ENCODE peak calls at places on chromosomes 5 and 9, in seven cellular contexts. A is foreskin fibroblast, P is stomach, Q is kidney epithelial cell, M is pancreas, D is tibial artery, G is transverse colon. Y is an unnamed sample.

GRCh38 chr9:14616188-14616982 is 76.8 kb downstream of the ZDHHC21 start:
- DNase-seq in A (peak), P (no peak), Q (peak), M (no peak), D (no peak), G (no peak), Y (peak)

GRCh38 chr9:98698856-98699255 is 9.9 kb downstream of the GABBR2 start:
- DNase-seq in A (no peak), P (no peak), Q (no peak), M (no peak), D (no peak), G (no peak), Y (no peak)

GRCh38 chr5:148991606-148992005 is 71.3 kb downstream of the SH3TC2 start:
- DNase-seq in A (no peak), P (no peak), Q (no peak), M (no peak), D (no peak), G (no peak), Y (no peak)

GRCh38 chr9:38337706-38338264 is 54.7 kb upstream of the ALDH1B1 start:
- DNase-seq in A (no peak), P (no peak), Q (no peak), M (no peak), D (no peak), G (no peak), Y (no peak)

GRCh38 chr9:5008206-5008605 is 23.1 kb downstream of the JAK2 start:
- DNase-seq in A (no peak), P (no peak), Q (no peak), M (no peak), D (no peak), G (no peak), Y (no peak)

GRCh38 chr5:172010278-172010677 is 3.8 kb upstream of the FBXW11 start:
- DNase-seq in A (no peak), P (no peak), Q (no peak), M (no peak), D (no peak), G (no peak), Y (no peak)

GRCh38 chr5:107169871-107170270 is 500.9 kb downstream of the EFNA5 start:
- DNase-seq in A (no peak), P (no peak), Q (no peak), M (no peak), D (no peak), G (no peak), Y (no peak)

GRCh38 chr5:80346055-80346454 is 26.3 kb downstream of the SPZ1 start:
- DNase-seq in A (no peak), P (no peak), Q (no peak), M (no peak), D (no peak), G (peak), Y (no peak)

GRCh38 chr5:82364497-82364896 is 86.3 kb upstream of the RPS23 start:
- DNase-seq in A (peak), P (no peak), Q (no peak), M (no peak), D (no peak), G (no peak), Y (no peak)

GRCh38 chr5:170471551-170472212 is 32.1 kb upstream of the KCNIP1 start:
- DNase-seq in A (no peak), P (no peak), Q (no peak), M (no peak), D (no peak), G (no peak), Y (no peak)

GRCh38 chr9:27985714-27986113 is 412.4 kb upstream of the C9orf72 start:
- DNase-seq in A (no peak), P (no peak), Q (no peak), M (no peak), D (no peak), G (no peak), Y (no peak)

GRCh38 chr5:134131578-134132350 is 17.3 kb downstream of the TCF7 start:
- DNase-seq in A (no peak), P (no peak), Q (no peak), M (peak), D (no peak), G (no peak), Y (no peak)

GRCh38 chr5:34582364-34582763 is 73.8 kb upstream of the RAI14 start:
- DNase-seq in A (no peak), P (no peak), Q (no peak), M (no peak), D (no peak), G (no peak), Y (no peak)

GRCh38 chr5:150129813-150130492 is 25.7 kb downstream of the PDGFRB start:
- DNase-seq in A (peak), P (peak), Q (no peak), M (peak), D (peak), G (peak), Y (no peak)

GRCh38 chr5:169629847-169630548 is 7.1 kb upstream of the DOCK2 start:
- DNase-seq in A (peak), P (no peak), Q (no peak), M (no peak), D (no peak), G (no peak), Y (no peak)

GRCh38 chr9:127698985-127699670 is 7.7 kb upstream of the CFAP157 start:
- DNase-seq in A (peak), P (peak), Q (peak), M (peak), D (peak), G (peak), Y (peak)

GRCh38 chr5:52502591-52502990 is 285.1 kb upstream of the ITGA1 start:
- DNase-seq in A (no peak), P (no peak), Q (no peak), M (no peak), D (no peak), G (no peak), Y (no peak)

DNA sequence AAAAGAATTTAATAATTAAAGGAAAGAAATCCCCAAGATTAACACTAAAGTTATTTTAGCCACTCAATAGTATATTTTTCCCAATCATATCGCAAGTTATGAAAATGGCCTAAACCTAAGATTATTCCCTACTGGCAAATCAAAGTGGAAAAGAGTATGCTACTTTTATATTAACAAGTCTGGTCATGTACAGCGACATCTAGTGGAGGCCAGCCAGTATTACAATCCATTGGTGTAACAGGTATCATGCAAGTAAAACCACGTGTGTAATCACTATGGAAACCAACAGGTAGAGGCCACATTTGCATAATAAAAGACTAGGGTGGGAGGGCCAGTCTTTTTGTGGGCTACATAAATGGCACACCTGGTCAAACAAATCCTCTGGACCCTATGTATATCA is 976.4 kb upstream of the CDH9 start:
- DNase-seq in A (no peak), P (no peak), Q (no peak), M (no peak), D (no peak), G (no peak), Y (no peak)
- H3K4me3 ChIP-seq in A (no peak), P (no peak), Q (no peak), M (no peak), D (no peak), G (no peak), Y (no peak)

GRCh38 chr9:96015876-96016686 is 140.6 kb downstream of the ERCC6L2 start:
- DNase-seq in A (no peak), P (no peak), Q (no peak), M (no peak), D (no peak), G (no peak), Y (no peak)
- TF ChIP-seq CTCF in A (no peak), P (no peak), Q (no peak), M (no peak), D (no peak), G (no peak), Y (no peak)

GRCh38 chr5:102668220-102668930 is 86.7 kb upstream of the PAM start:
- DNase-seq in A (no peak), P (no peak), Q (no peak), M (no peak), D (no peak), G (no peak), Y (no peak)

GRCh38 chr5:102666164-102666951 is 88.7 kb upstream of the PAM start:
- DNase-seq in A (no peak), P (no peak), Q (no peak), M (no peak), D (no peak), G (no peak), Y (peak)

GRCh38 chr5:102664946-102665345 is 90.2 kb upstream of the PAM start:
- DNase-seq in A (no peak), P (no peak), Q (no peak), M (no peak), D (no peak), G (no peak), Y (no peak)

DNA sequence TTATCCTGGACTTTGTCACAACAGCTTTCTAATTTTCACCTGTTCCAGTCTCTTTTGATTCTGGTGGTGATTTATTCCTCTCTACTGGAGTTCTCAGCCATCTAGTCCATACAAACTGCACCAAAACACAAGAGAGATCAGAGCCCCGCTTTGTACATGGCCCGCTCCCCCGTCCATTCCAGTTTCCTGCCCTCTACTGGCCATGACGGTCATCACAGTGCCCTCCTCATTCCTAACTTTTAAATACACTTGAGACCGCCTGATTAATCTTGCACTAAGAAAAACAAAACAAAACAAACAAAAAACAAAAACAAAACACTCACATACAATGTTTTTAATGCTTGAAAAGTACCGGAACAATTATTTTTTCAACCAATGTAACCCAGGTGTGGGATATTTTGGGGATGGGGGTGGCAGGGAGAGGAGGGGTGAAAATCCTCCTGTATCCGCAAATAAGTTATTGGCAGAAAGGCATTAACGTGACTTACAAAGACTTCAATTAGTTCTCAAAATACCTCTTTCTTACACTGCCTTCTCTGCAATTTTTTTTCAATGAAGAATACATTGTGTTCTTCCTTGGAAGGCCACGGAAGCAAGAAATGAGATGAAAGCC is 84.8 kb upstream of the PAM start:
- DNase-seq in A (no peak), P (no peak), Q (no peak), M (no peak), D (no peak), G (no peak), Y (no peak)
- H3K4me3 ChIP-seq in A (no peak), P (no peak), Q (no peak), M (no peak), D (no peak), G (no peak), Y (no peak)

DNA sequence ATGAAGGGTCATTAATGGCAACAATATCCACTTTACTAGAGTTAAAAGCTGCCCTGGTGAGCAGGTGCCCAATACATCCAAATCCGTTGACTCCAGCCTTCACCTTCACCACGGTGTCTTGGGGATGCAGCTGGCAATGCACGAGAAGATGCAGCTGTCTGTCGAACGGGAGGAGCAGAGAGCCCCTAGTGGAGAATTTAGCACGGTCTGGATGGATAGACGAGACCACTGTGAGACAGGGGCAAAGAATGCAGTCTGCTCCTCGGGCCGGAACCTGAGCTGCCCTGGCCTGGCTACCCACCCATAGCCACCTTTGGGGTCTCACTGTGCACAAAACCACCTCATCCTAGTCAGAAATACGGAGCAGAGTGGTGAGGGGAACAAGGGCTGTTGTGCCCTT is 35.1 kb downstream of the ADRA1B start:
- DNase-seq in A (no peak), P (no peak), Q (no peak), M (no peak), D (no peak), G (no peak), Y (no peak)
- TF ChIP-seq CTCF in A (peak), P (no peak), Q (peak), M (no peak), D (no peak), G (no peak), Y (peak)